ENCODE peak calls at places on chromosome 13, in five cellular contexts. Z, V, U, T and B are unnamed samples.

GRCh38 chr13:51867062-51867461 is 5.3 kb downstream of the CCDC70 start:
- DNase-seq in T (no peak), V (no peak), Z (no peak), U (no peak), B (no peak)

GRCh38 chr13:99496322-99497142 is 4.7 kb upstream of the TM9SF2 start:
- DNase-seq in Z (no peak), U (peak; percentile 36), V (peak; percentile 98), T (no peak), B (peak; percentile 72)

GRCh38 chr13:43546821-43547220 is 240.0 kb downstream of the ENOX1 start:
- DNase-seq in U (no peak), Z (no peak), V (no peak), T (no peak), B (no peak)

GRCh38 chr13:27053902-27054595 is 117.6 kb downstream of the USP12 start:
- DNase-seq in T (no peak), Z (no peak), V (no peak), U (peak; percentile 41), B (peak; percentile 18)

GRCh38 chr13:112521073-112521685 is 66.8 kb downstream of the TUBGCP3 start:
- DNase-seq in T (no peak), V (no peak), Z (no peak), U (no peak), B (no peak)

GRCh38 chr13:97121894-97122293 is 100.2 kb upstream of the MBNL2 start:
- DNase-seq in Z (no peak), T (no peak), V (no peak), U (no peak), B (peak; percentile 23)

GRCh38 chr13:55714120-55714519 is 1426.6 kb upstream of the PRR20A start:
- DNase-seq in Z (no peak), U (no peak), V (no peak), T (no peak), B (no peak)

GRCh38 chr13:109088101-109088500 is 458.7 kb downstream of the MYO16 start:
- DNase-seq in U (no peak), V (no peak), Z (no peak), T (no peak), B (no peak)

GRCh38 chr13:62846302-62846701 is 1430.7 kb upstream of the PCDH20 start:
- DNase-seq in U (peak; percentile 0), V (no peak), Z (no peak), T (no peak), B (peak; percentile 1)

GRCh38 chr13:93472296-93472695 is 245.7 kb downstream of the GPC6 start:
- DNase-seq in T (no peak), V (no peak), U (no peak), Z (no peak), B (no peak)

GRCh38 chr13:31591834-31592233 is 147.5 kb upstream of the RXFP2 start:
- DNase-seq in V (no peak), Z (no peak), U (no peak), T (no peak), B (no peak)

GRCh38 chr13:49020940-49021548 is 45.3 kb downstream of the FNDC3A start:
- DNase-seq in T (no peak), Z (no peak), U (no peak), V (no peak), B (no peak)

GRCh38 chr13:28820099-28821051 is at the start of gene MTUS2:
- DNase-seq in V (no peak), U (no peak), T (peak; percentile 68), Z (no peak), B (peak; percentile 3)

GRCh38 chr13:77171451-77171850 is 144.5 kb upstream of the FBXL3 start:
- DNase-seq in Z (no peak), T (no peak), V (no peak), U (no peak), B (no peak)

GRCh38 chr13:24301434-24301833 is 7.9 kb upstream of the C1QTNF9 start:
- DNase-seq in U (no peak), T (no peak), Z (no peak), V (no peak), B (no peak)

GRCh38 chr13:72728290-72728605 is 525 bp downstream of the BORA start:
- DNase-seq in U (no peak), Z (no peak), T (no peak), V (no peak), B (peak; percentile 13)

GRCh38 chr13:46022476-46022875 is 30.1 kb downstream of the ZC3H13 start:
- DNase-seq in Z (no peak), V (no peak), U (no peak), T (no peak), B (no peak)

GRCh38 chr13:36275190-36276002 is 22.2 kb downstream of the CCDC169 start:
- DNase-seq in V (peak; percentile 50), U (no peak), T (no peak), Z (peak; percentile 39), B (peak; percentile 64)

GRCh38 chr13:25175026-25175425 is 2.9 kb upstream of the AMER2 start:
- DNase-seq in T (no peak), Z (no peak), U (no peak), V (no peak), B (no peak)

GRCh38 chr13:110225007-110225406 is 82.0 kb downstream of the COL4A1 start:
- DNase-seq in V (no peak), U (no peak), Z (no peak), T (no peak), B (no peak)

GRCh38 chr13:28981530-28981929 is 161.4 kb downstream of the MTUS2 start:
- DNase-seq in T (no peak), U (no peak), Z (no peak), V (no peak), B (no peak)

GRCh38 chr13:110498765-110499164 is 62.8 kb downstream of the RAB20 start:
- DNase-seq in V (no peak), U (no peak), Z (no peak), T (no peak), B (no peak)

GRCh38 chr13:23620613-23621315 is 50.6 kb downstream of the TNFRSF19 start:
- DNase-seq in U (no peak), Z (no peak), V (no peak), T (no peak), B (no peak)

GRCh38 chr13:97067342-97067895 is 73.1 kb upstream of the OXGR1 start:
- DNase-seq in Z (no peak), T (no peak), U (no peak), V (no peak), B (no peak)

GRCh38 chr13:94860981-94861407 is 148.6 kb upstream of the SOX21 start:
- DNase-seq in T (no peak), Z (no peak), U (no peak), V (no peak), B (peak; percentile 80)

GRCh38 chr13:106311004-106311403 is 224.5 kb downstream of the EFNB2 start:
- DNase-seq in T (no peak), V (no peak), Z (no peak), U (no peak), B (no peak)

GRCh38 chr13:101575591-101575990 is 123.1 kb downstream of the ITGBL1 start:
- DNase-seq in Z (no peak), T (no peak), U (no peak), V (no peak), B (no peak)

GRCh38 chr13:105957769-105958438 is 577.6 kb downstream of the EFNB2 start:
- DNase-seq in V (no peak), Z (no peak), T (no peak), U (no peak), B (no peak)

GRCh38 chr13:34521166-34521565 is 420.9 kb upstream of the NBEA start:
- DNase-seq in Z (no peak), T (no peak), V (no peak), U (no peak), B (no peak)

GRCh38 chr13:111658150-111659100 is 338.0 kb downstream of the TEX29 start:
- DNase-seq in Z (no peak), T (no peak), V (no peak), U (no peak), B (no peak)

GRCh38 chr13:45702869-45703391 is 810 bp downstream of the CBY2 start:
- DNase-seq in V (no peak), Z (no peak), T (no peak), U (no peak), B (no peak)

GRCh38 chr13:27980280-27980998 is 8.1 kb downstream of the URAD start:
- DNase-seq in V (no peak), U (no peak), Z (no peak), T (no peak), B (no peak)

GRCh38 chr13:30808600-30808999 is 73.3 kb downstream of the ALOX5AP start:
- DNase-seq in V (no peak), U (no peak), T (no peak), Z (no peak), B (no peak)

GRCh38 chr13:112444001-112444311 is 67.8 kb downstream of the SPACA7 start:
- DNase-seq in Z (peak; percentile 88), U (peak; percentile 34), T (peak; percentile 69), V (peak; percentile 44), B (peak; percentile 53)

GRCh38 chr13:99686157-99686572 is 184.9 kb downstream of the TM9SF2 start:
- DNase-seq in V (peak; percentile 58), Z (peak; percentile 66), U (no peak), T (peak; percentile 13), B (no peak)

GRCh38 chr13:75165543-75166230 is 316.3 kb downstream of the TBC1D4 start:
- DNase-seq in T (no peak), V (no peak), U (no peak), Z (no peak), B (no peak)

GRCh38 chr13:75774176-75774575 is 138.0 kb downstream of the LMO7 start:
- DNase-seq in Z (no peak), U (no peak), V (no peak), T (no peak), B (no peak)

GRCh38 chr13:20843177-20843576 is 59.4 kb downstream of the XPO4 start:
- DNase-seq in U (no peak), T (no peak), V (no peak), Z (no peak), B (peak; percentile 88)
- TF ChIP-seq POLR2AphosphoS5 in U (no peak), T (no peak), V (no peak), Z (no peak), B (no peak)

DNA sequence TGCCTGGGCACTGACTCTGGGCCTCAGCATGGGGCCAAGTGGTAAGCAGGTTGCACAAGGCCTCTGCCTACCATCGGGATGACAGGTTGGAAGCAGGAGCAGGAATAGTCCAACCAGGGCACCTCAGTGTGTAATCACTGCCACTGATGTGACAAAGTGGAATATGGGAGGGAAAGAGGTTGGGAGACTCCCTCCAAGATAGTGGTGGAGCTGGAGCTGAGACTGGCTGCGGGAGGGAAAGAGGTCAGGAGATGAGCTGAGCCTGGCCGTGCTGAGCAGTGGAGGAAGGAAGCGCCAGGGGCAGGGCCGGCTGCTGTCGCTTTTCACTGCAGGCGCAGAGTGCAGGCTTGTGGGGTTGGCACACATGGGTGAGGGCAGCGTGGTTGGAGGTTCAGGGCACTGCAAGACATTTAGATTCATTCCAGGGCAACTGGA is 6.8 kb downstream of the UPF3A start:
- DNase-seq in V (no peak), Z (no peak), T (no peak), U (no peak), B (no peak)
- H3K79me2 ChIP-seq in V (peaks cover 32% of the 10 kb centered on the region), Z (peaks cover 74% of the 10 kb centered on the region), T (peaks cover 43% of the 10 kb centered on the region), U (peaks cover 11% of the 10 kb centered on the region), B (peaks cover 21% of the 10 kb centered on the region)

GRCh38 chr13:113618455-113618854 is 33.9 kb downstream of the TFDP1 start:
- DNase-seq in V (no peak), Z (no peak), U (no peak), T (no peak), B (no peak)
- TF ChIP-seq POLR2AphosphoS5 in V (no peak), Z (no peak), U (no peak), T (no peak), B (no peak)

DNA sequence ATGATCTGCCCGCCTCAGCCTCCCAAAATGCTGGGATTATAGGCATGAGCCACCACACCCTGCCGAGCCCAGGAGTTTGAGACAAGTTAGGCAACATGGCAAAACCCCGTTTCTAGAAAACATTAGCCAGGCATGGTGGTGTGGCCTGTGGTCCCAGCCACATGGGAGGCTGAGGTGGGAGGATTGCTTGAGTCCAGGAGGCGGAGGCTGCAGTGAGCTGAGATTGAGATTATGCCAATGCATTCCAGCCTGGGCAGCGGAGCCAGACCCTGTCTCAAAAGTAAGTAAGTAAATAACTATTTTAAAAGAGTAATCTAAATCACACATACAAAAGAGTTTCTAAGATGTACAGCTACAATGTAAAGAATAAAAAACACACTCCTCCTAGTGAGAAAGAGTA is 41.9 kb downstream of the SKA3 start:
- DNase-seq in V (no peak), Z (no peak), T (no peak), U (no peak), B (no peak)
- H3K79me2 ChIP-seq in V (no peaks in the 10 kb centered on the region), Z (no peaks in the 10 kb centered on the region), T (no peaks in the 10 kb centered on the region), U (no peaks in the 10 kb centered on the region), B (no peaks in the 10 kb centered on the region)